ENCODE peak calls at places on chromosomes 7 and 10, in four cellular contexts. D is GM12878, O is HEK293T, M is HepG2. P is an unnamed sample.

GRCh38 chr10:17790631-17791030 is 18.5 kb upstream of the MRC1 start:
- DNase-seq in D (no peak), O (no peak), M (no peak), P (no peak)

GRCh38 chr7:87414400-87415188 is 60.9 kb downstream of the ABCB4 start:
- DNase-seq in M (peak), D (no peak), O (no peak), P (no peak)

GRCh38 chr10:103554488-103555320 is 61.2 kb downstream of the NEURL1 start:
- DNase-seq in D (no peak), M (peak), O (peak), P (peak)

GRCh38 chr10:13115832-13116793 is 16.1 kb downstream of the OPTN start:
- DNase-seq in D (no peak), O (no peak), M (no peak), P (no peak)

GRCh38 chr7:114645451-114645850 is 230.8 kb downstream of the FOXP2 start:
- DNase-seq in M (no peak), D (no peak), O (no peak), P (no peak)

GRCh38 chr7:139482662-139483466 is 609 bp downstream of the KLRG2 start:
- DNase-seq in O (peak), D (no peak), M (no peak), P (no peak)

GRCh38 chr7:128251337-128251736 is 10.3 kb downstream of the LEP start:
- DNase-seq in M (no peak), O (no peak), D (no peak), P (no peak)

GRCh38 chr7:114141415-114141814 is 222.6 kb upstream of the PPP1R3A start:
- DNase-seq in O (no peak), M (no peak), D (no peak), P (no peak)

GRCh38 chr10:12892924-12893323 is 108.6 kb downstream of the CCDC3 start:
- DNase-seq in M (no peak), D (no peak), O (no peak), P (no peak)

GRCh38 chr7:5492249-5493020 is 68.8 kb upstream of the TNRC18 start:
- DNase-seq in M (no peak), D (no peak), O (no peak), P (peak)

GRCh38 chr10:109898666-109899577 is 24.4 kb downstream of the XPNPEP1 start:
- DNase-seq in M (no peak), D (no peak), O (no peak), P (peak)

GRCh38 chr10:47277352-47278151 is 22.4 kb upstream of the GDF10 start:
- DNase-seq in O (no peak), M (no peak), D (no peak), P (no peak)

DNA sequence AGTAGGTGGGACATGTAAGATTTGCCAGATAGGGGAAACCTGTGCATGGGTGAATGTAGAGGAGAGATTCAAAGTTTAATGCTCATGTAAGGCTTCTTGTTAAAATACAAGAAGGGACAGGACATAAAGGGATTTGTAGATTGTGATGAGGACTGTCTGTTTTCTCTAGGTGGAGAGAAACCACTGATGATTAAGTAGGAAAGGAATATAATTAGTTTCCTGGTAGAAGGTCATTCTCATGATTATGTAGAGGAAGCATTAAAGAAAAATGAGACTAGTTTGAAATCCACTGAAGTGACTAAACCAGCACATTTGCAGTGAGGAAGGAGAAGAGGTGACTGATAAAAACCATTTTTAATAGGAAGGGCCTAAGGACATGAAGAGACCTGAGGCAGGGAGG is 19.6 kb upstream of the MACC1 start:
- DNase-seq in O (no peak), D (no peak), M (no peak), P (no peak)
- TF ChIP-seq FOXK2 in O (no peak), D (no peak), M (no peak), P (no peak)

GRCh38 chr10:24680647-24681475 is 42.8 kb downstream of the ARHGAP21 start:
- DNase-seq in M (peak), O (no peak), D (no peak), P (no peak)

GRCh38 chr10:24678757-24679156 is 44.9 kb downstream of the ARHGAP21 start:
- DNase-seq in O (no peak), M (no peak), D (no peak), P (no peak)

GRCh38 chr10:24685958-24686540 is 37.6 kb downstream of the ARHGAP21 start:
- DNase-seq in M (no peak), D (no peak), O (no peak), P (no peak)

GRCh38 chr10:24683554-24683953 is 40.1 kb downstream of the ARHGAP21 start:
- DNase-seq in O (no peak), M (no peak), D (no peak), P (no peak)

DNA sequence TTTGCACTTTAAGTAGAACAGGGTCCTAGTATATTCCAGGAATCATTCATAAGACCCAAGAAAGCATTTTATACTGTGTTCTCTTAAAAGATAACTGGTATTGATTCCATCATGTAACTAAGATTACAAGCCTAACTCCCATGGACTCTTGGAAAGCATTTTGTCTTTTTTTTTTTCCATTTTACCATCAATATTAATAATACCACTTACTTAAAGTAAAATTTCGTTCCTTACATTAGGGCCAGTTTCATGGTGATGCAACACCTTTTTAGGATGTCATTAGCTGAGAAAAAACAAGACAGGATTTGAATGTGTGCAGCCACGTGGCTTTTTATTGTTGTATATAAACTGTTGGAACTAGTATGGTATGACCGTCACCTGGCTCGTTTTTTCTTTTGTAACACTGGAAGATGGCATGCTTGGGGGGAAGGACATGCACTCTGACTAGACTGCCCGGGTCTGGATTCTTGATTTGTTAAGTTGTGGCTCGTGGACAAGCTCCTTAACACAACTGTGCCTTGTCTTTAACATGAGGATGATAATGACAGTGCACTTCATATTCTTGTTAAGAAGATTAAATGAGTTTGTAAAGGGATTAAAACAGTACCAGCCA is 42.1 kb downstream of the ARHGAP21 start:
- DNase-seq in O (no peak), M (peak), D (no peak), P (no peak)
- TF ChIP-seq TARDBP in O (no peak), M (no peak), D (no peak), P (no peak)

DNA sequence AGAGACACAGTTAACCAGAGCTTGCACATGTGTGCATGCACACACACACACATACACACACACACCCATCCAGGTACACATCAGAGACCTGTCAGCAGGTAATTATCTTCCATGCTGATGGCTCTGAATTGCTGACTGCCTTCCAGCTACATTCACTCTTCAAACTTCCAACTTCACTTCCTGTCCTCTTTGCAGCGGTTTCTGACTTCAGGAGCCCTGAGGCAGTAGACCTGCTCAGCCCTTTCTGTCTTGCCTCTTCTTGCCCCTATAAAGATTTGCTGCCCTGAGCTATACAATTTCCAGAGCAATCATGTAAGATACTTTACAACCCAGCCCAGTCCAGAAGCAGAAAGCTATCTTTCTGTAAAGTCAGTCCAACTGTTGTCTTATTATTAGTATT is 310.2 kb downstream of the FGFR2 start:
- DNase-seq in O (no peak), M (no peak), D (no peak), P (no peak)
- TF ChIP-seq FOXK2 in O (no peak), M (no peak), D (no peak), P (no peak)

GRCh38 chr10:122098924-122099323 is 110.0 kb downstream of the TACC2 start:
- DNase-seq in M (no peak), D (no peak), O (no peak), P (no peak)
- TF ChIP-seq TARDBP in M (no peak), D (no peak), O (no peak), P (no peak)

GRCh38 chr10:96047004-96047649 is 3.7 kb downstream of the CCNJ start:
- DNase-seq in D (no peak), O (no peak), M (peak), P (no peak)

GRCh38 chr10:96046546-96046945 is 3.2 kb downstream of the CCNJ start:
- DNase-seq in M (no peak), D (no peak), O (no peak), P (no peak)

GRCh38 chr10:96043157-96043894 is at the start of gene CCNJ:
- DNase-seq in D (peak), M (peak), O (peak), P (peak)

GRCh38 chr10:96043895-96044580 is 655 bp downstream of the CCNJ start:
- DNase-seq in O (peak), D (no peak), M (peak), P (peak)

DNA sequence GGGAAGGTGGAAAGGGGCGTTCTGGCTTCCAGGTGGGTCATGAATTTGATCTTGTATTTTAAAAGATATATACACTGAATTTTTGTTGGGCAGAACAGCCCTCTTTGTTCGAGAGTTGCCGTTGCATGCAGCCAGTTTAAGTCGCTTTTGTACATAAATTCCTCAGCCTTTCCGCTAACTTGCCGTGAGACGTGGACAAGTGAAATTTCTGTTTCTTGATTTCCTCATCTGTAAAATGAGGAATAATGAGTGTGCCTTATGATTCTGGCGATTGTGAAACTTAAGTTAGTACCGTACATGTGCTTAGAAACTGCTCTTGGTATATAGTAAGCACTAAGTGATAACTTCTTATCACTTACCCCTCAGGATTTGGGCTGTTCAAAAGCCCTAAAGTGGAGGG is 1.3 kb downstream of the CCNJ start:
- DNase-seq in M (peak), D (no peak), O (peak), P (peak)
- TF ChIP-seq FOXK2 in M (no peak), D (no peak), O (no peak), P (no peak)

P was measured in K562.